ENCODE peak calls at places on chromosome 20, in nine cellular contexts. B is CD8-positive, alpha-beta T cell; Z is pancreas; E is hepatocyte; I is PC-9; F is IMR-90; N is A549; P is tibial artery; X is cardiac muscle cell. V is an unnamed sample.

GRCh38 chr20:25511183-25511582 is 74.1 kb downstream of the NINL start:
- DNase-seq in N (no peak), B (no peak), F (no peak), I (no peak), E (no peak), Z (no peak), X (no peak), P (no peak), V (no peak)

GRCh38 chr20:37430778-37431460 is 85.0 kb downstream of the SRC start:
- DNase-seq in Z (no peak), P (no peak), F (no peak), B (no peak), E (no peak), N (no peak), I (no peak), X (no peak), V (no peak)

GRCh38 chr20:6828794-6829423 is 61.4 kb downstream of the BMP2 start:
- DNase-seq in F (peak; percentile 43), P (peak; percentile 70), N (peak; percentile 63), Z (peak; percentile 36), B (no peak), E (peak; percentile 87), I (no peak), X (peak; percentile 71), V (peak; percentile 74)

GRCh38 chr20:49207071-49207470 is 12.1 kb upstream of the DDX27 start:
- DNase-seq in B (no peak), N (peak; percentile 54), I (no peak), X (no peak), E (no peak), P (no peak), Z (no peak), F (no peak), V (peak; percentile 67)

GRCh38 chr20:37897008-37897548 is 5.8 kb upstream of the VSTM2L start:
- DNase-seq in E (no peak), F (no peak), X (peak; percentile 76), Z (no peak), B (no peak), I (no peak), N (no peak), P (no peak), V (peak; percentile 65)

GRCh38 chr20:3276400-3277015 is 37.5 kb upstream of the SLC4A11 start:
- DNase-seq in N (peak; percentile 66), B (no peak), X (peak; percentile 54), F (peak; percentile 22), Z (no peak), E (peak; percentile 25), I (no peak), P (no peak), V (peak; percentile 45)

GRCh38 chr20:20318318-20319161 is 49.4 kb upstream of the INSM1 start:
- DNase-seq in E (no peak), X (peak; percentile 3), I (no peak), Z (no peak), F (no peak), B (peak; percentile 15), N (no peak), P (no peak), V (no peak)

GRCh38 chr20:25543068-25543467 is 42.3 kb downstream of the NINL start:
- DNase-seq in N (no peak), Z (no peak), I (no peak), B (no peak), P (no peak), E (no peak), X (peak; percentile 56), F (peak; percentile 66), V (no peak)

GRCh38 chr20:31607640-31608255 is 2.7 kb downstream of the ID1 start:
- DNase-seq in N (no peak), E (no peak), B (no peak), Z (no peak), X (peak; percentile 37), I (no peak), F (no peak), P (no peak), V (no peak)
- H3K4me3 ChIP-seq in N (peak overlapping the region; percentile 93), E (no peak overlapping the region), B (no peak overlapping the region), Z (no peak overlapping the region), X (peak overlapping the region; percentile 82), I (peak overlapping the region; percentile 97), F (no peak overlapping the region), P (peak overlapping the region; percentile 68), V (peak overlapping the region; percentile 23)

GRCh38 chr20:15759546-15760216 is 813.6 kb downstream of the KIF16B start:
- DNase-seq in I (no peak), X (no peak), Z (no peak), N (peak; percentile 4), P (no peak), B (no peak), E (peak; percentile 38), F (no peak), V (no peak)
- TF ChIP-seq CTCF in I (no peak), X (no peak), Z (no peak), N (no peak), P (peak; percentile 33), B (no peak), E (peak; percentile 43), F (peak; percentile 28), V (no peak)

GRCh38 chr20:47502271-47502730 is 614 bp downstream of the NCOA3 start:
- DNase-seq in B (no peak), P (no peak), E (peak; percentile 37), I (no peak), F (peak; percentile 8), X (peak; percentile 21), N (no peak), Z (peak; percentile 49), V (peak; percentile 58)
- H3K4me1 ChIP-seq in B (peaks cover 30% of the 10 kb centered on the region), P (no peaks in the 10 kb centered on the region), E (peaks cover 11% of the 10 kb centered on the region), I (peaks cover 62% of the 10 kb centered on the region), F (peaks cover 6% of the 10 kb centered on the region), X (peaks cover 14% of the 10 kb centered on the region), N (peaks cover 40% of the 10 kb centered on the region), Z (peaks cover 21% of the 10 kb centered on the region), V (peaks cover 32% of the 10 kb centered on the region)

DNA sequence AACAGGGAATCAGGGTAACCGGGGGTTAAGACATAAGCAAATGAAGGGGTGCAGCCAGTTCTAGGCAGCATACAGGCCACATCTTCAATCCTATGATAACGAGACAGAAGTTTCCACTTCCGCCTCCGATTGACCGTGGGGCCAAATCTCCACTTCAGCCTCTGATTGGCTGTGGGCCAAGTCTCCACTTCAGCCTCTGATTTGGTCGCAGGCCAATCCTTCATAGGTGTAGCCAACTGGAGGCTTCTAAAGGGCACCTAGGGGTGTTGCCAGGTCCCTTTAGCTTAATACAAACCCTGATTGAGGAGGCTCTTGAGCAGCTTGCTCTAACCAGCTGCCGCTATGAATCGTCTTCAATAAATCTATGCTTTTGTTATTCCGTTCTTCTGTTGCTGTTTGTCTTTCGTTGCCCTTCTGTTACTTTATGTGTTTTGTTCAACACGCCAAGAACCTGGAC is 2.1 kb upstream of the ERGIC3 start:
- DNase-seq in F (no peak), Z (no peak), E (peak; percentile 87), X (peak; percentile 47), N (peak; percentile 19), B (no peak), P (no peak), I (no peak), V (peak; percentile 97)
- H3K4me3 ChIP-seq in F (no peak overlapping the region), Z (no peak overlapping the region), E (no peak overlapping the region), X (peak overlapping the region; percentile 43), N (no peak overlapping the region), B (no peak overlapping the region), P (no peak overlapping the region), I (no peak overlapping the region), V (peak overlapping the region; percentile 32)

DNA sequence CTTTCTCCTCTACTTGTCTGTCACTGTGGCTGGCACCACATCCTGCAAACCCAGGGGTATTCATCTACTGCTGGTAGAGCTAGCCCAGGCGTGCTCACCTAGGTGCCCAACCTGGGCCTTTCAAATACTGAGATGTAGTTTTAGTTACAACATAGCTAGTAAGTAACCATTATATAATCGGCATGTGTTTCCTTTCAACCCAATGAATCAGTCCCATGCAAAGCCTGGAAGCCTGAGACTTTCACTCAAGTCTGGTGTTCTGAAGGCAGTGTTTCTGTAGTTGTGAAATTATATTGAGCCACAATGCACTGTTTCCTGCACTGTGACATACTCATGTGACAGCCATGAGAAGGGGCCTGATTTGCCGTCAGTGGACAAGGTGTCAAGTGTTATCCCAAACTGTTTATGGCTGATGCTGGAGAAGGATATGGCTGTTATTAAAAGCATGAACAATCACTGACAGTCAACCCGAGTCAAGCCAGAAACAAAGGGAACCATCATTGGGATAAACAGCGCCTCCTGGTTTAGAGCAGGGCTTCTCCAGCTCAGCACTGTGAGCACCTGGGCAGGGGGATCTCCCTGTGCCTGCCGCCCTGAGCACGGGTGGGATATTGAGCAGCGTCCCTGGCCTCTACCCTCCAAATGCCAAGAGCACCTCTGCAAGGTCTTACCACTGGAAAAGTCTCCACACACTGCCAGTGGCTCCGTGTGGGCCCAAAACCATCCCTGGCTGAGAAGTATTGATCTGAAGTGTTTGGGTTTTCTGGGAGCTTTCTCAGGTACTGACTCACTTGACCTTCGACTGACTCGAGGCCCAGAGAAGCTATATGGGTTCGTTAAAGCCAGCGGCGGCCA is 1.6 kb downstream of the PSMA7 start:
- DNase-seq in I (peak; percentile 63), B (peak; percentile 57), F (peak; percentile 38), N (peak; percentile 45), E (peak; percentile 59), X (peak; percentile 34), Z (no peak), P (no peak), V (peak; percentile 58)
- TF ChIP-seq CTCF in I (peak; percentile 51), B (no peak), F (peak; percentile 38), N (peak; percentile 36), E (peak; percentile 45), X (peak; percentile 43), Z (no peak), P (no peak), V (peak; percentile 52)